ENCODE peak calls at places on chromosome 22, in eight cellular contexts. V is neural progenitor cell, I is OCI-LY7, X is ascending aorta, J is fibroblast of lung, K is IMR-90, H is Calu3, S is adrenal gland. D is an unnamed sample.

GRCh38 chr22:28904211-28904808 is 20.9 kb downstream of the ZNRF3 start:
- DNase-seq in X (no peak), I (no peak), H (no peak), S (no peak), V (no peak), K (peak), J (peak), D (no peak)

GRCh38 chr22:23849009-23850006 is 8.4 kb upstream of the SLC2A11 start:
- DNase-seq in V (peak), X (no peak), J (peak), H (peak), S (peak), K (peak), I (peak), D (peak)

GRCh38 chr22:49007013-49007653 is 820.5 kb downstream of the BRD1 start:
- DNase-seq in J (no peak), S (no peak), X (no peak), I (no peak), V (no peak), H (no peak), K (no peak), D (no peak)

GRCh38 chr22:46945481-46945880 is 183.0 kb downstream of the TBC1D22A start:
- DNase-seq in V (no peak), X (no peak), K (no peak), S (no peak), J (no peak), H (no peak), I (no peak), D (no peak)

GRCh38 chr22:17199131-17199731 is 20.0 kb downstream of the ADA2 start:
- DNase-seq in H (no peak), X (no peak), V (peak), J (peak), K (peak), I (no peak), S (peak), D (peak)

GRCh38 chr22:43262990-43263644 is 76.2 kb upstream of the TTLL12 start:
- DNase-seq in I (no peak), V (no peak), S (no peak), J (no peak), K (no peak), H (peak), X (no peak), D (no peak)

GRCh38 chr22:47219789-47220188 is 457.3 kb downstream of the TBC1D22A start:
- DNase-seq in H (no peak), I (no peak), J (no peak), S (no peak), K (no peak), V (no peak), X (no peak), D (no peak)

GRCh38 chr22:28992565-28993326 is 68.9 kb downstream of the C22orf31 start:
- DNase-seq in X (no peak), S (no peak), V (no peak), J (no peak), K (no peak), H (no peak), I (no peak), D (no peak)

GRCh38 chr22:35482974-35483373 is 57.7 kb upstream of the RASD2 start:
- DNase-seq in S (no peak), K (no peak), I (no peak), X (no peak), H (no peak), J (no peak), V (no peak), D (no peak)

GRCh38 chr22:42856179-42856864 is 751 bp downstream of the ARFGAP3 start:
- DNase-seq in K (peak), S (peak), I (peak), H (peak), X (peak), V (peak), J (peak), D (no peak)

GRCh38 chr22:45971389-45972028 is 5.5 kb downstream of the WNT7B start:
- DNase-seq in J (peak), S (no peak), H (no peak), V (peak), I (no peak), X (no peak), K (no peak), D (no peak)

GRCh38 chr22:48370508-48371325 is 1457.0 kb downstream of the BRD1 start:
- DNase-seq in S (no peak), V (no peak), H (no peak), J (no peak), I (no peak), K (no peak), X (no peak), D (no peak)

GRCh38 chr22:28102413-28102812 is 183.4 kb upstream of the PITPNB start:
- DNase-seq in V (no peak), S (no peak), X (no peak), K (no peak), I (no peak), J (no peak), H (no peak), D (no peak)

GRCh38 chr22:42743501-42743991 is 22.9 kb upstream of the A4GALT start:
- DNase-seq in V (peak), K (no peak), X (peak), H (no peak), J (no peak), S (peak), I (no peak), D (peak)

GRCh38 chr22:19523240-19524169 is 705 bp downstream of the CLDN5 start:
- DNase-seq in S (no peak), X (no peak), K (peak), V (peak), J (peak), H (no peak), I (no peak), D (no peak)

GRCh38 chr22:49199224-49199623 is 628.4 kb downstream of the BRD1 start:
- DNase-seq in S (no peak), V (no peak), K (no peak), H (no peak), J (no peak), X (no peak), I (no peak), D (no peak)

GRCh38 chr22:24086310-24086709 is 75.2 kb downstream of the CABIN1 start:
- DNase-seq in H (no peak), I (no peak), V (no peak), J (no peak), X (no peak), S (no peak), K (no peak), D (no peak)

GRCh38 chr22:46036558-46037408 is 59.8 kb upstream of the WNT7B start:
- DNase-seq in I (peak), X (no peak), K (no peak), J (peak), H (peak), V (peak), S (no peak), D (no peak)

GRCh38 chr22:28813772-28814518 is 13.6 kb upstream of the XBP1 start:
- DNase-seq in K (no peak), V (no peak), X (peak), H (no peak), I (no peak), J (no peak), S (peak), D (no peak)

GRCh38 chr22:50695421-50696250 is 23.0 kb downstream of the SHANK3 start:
- DNase-seq in X (no peak), H (no peak), K (no peak), V (no peak), I (no peak), S (peak), J (no peak), D (no peak)
- TF ChIP-seq CTCF in X (no peak), H (no peak), K (no peak), V (no peak), I (no peak), S (no peak), J (no peak), D (no peak)

GRCh38 chr22:37224757-37225420 is 12.6 kb upstream of the SSTR3 start:
- DNase-seq in V (no peak), J (no peak), S (no peak), H (no peak), I (no peak), X (no peak), K (no peak), D (no peak)

GRCh38 chr22:37223965-37224551 is 11.8 kb upstream of the SSTR3 start:
- DNase-seq in I (no peak), J (no peak), H (no peak), S (no peak), K (no peak), V (no peak), X (no peak), D (no peak)

GRCh38 chr22:37226514-37226913 is 14.2 kb upstream of the SSTR3 start:
- DNase-seq in J (no peak), K (no peak), S (no peak), X (no peak), I (no peak), V (no peak), H (no peak), D (no peak)

GRCh38 chr22:37226087-37226486 is 13.8 kb upstream of the SSTR3 start:
- DNase-seq in X (no peak), S (no peak), K (no peak), J (no peak), I (no peak), V (no peak), H (no peak), D (no peak)

GRCh38 chr22:37225481-37225880 is 13.2 kb upstream of the SSTR3 start:
- DNase-seq in X (no peak), K (no peak), V (no peak), S (no peak), I (peak), H (no peak), J (peak), D (no peak)
- TF ChIP-seq CTCF in X (no peak), K (no peak), V (no peak), S (no peak), I (peak), H (no peak), J (no peak), D (no peak)

GRCh38 chr22:44828193-44828592 is 75.8 kb downstream of the ARHGAP8 start:
- DNase-seq in V (peak), I (peak), S (no peak), X (no peak), K (no peak), H (peak), J (no peak), D (no peak)
- TF ChIP-seq CTCF in V (peak), I (peak), S (no peak), X (no peak), K (peak), H (peak), J (peak), D (peak)

DNA sequence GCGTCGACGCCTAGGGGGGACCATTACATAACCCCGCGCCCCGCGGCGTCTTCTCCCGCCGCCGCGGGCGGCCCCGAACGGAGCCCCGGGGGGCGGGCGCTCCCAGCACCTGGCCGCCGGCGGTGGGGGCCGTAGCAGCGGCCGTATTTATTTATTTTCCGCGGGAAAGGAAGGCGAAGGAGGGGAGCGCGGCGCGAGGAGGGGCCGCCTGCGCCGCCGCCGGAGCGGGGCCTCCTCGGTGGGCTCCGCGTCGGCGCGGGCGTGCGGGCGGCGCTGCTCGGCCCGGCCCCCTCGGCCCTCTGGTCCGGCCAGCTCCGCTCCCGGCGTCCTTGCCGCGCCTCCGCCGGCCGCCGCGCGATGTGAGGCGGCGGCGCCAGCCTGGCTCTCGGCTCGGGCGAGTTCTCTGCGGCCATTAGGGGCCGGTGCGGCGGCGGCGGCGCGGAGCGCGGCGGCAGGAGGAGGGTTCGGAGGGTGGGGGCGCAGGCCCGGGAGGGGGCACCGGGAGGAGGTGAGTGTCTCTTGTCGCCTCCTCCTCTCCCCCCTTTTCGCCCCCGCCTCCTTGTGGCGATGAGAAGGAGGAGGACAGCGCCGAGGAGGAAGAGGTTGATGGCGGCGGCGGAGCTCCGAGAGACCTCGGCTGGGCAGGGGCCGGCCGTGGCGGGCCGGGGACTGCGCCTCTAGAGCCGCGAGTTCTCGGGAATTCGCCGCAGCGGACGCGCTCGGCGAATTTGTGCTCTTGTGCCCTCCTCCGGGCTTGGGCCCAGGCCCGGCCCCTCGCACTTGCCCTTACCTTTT is at the start of gene EP300:
- DNase-seq in I (peak), H (peak), S (peak), X (peak), K (peak), J (peak), V (peak), D (peak)
- TF ChIP-seq CTCF in I (no peak), H (peak), S (peak), X (peak), K (peak), J (peak), V (peak), D (peak)

DNA sequence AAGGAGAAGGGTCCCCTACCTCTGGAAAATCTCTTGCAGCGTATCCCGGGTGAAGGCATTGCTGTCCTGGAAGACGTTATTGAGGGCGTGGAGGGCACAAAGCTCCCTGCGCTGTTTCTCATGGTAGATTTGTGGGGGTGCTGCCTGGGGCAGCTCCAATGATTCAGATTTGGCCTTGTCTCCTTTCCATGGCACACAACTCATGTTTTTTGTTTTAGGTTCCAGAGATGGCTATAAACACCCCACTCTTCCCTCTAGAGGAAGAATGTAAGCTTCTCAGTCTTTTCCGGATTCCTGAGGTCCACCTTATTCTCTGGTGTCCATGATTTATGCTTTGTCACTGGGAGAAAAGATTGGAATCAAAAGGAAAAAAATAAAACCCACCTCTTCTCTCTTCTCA is 959 bp downstream of the JOSD1 start:
- DNase-seq in V (no peak), H (no peak), J (peak), I (no peak), X (no peak), K (peak), S (peak), D (no peak)
- TF ChIP-seq CTCF in V (no peak), H (no peak), J (no peak), I (peak), X (no peak), K (no peak), S (no peak), D (no peak)

DNA sequence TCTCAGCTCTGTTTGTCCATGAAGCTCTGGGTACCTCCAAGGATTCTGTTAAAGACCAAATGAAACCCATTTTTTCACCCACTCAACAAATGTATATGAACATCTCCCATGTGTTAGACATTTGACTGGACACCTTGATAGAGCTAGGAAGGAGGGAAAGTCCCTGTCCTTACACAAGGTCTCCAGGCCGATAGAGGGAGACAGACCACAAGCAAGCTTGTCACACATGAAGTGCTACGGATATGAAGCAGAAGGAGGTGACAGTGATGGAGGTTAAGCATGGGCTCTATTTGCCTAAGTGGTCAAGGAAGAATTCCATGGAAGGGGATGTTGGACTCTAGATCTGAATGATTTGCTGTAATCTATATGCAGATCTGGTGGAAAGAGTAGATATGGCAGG is 138.5 kb downstream of the MYO18B start:
- DNase-seq in I (peak), K (no peak), X (no peak), V (no peak), H (peak), J (no peak), S (no peak), D (no peak)
- TF ChIP-seq CTCF in I (peak), K (no peak), X (no peak), V (no peak), H (no peak), J (no peak), S (no peak), D (no peak)

GRCh38 chr22:30822216-30823014 is 127.7 kb downstream of the OSBP2 start:
- DNase-seq in K (no peak), S (no peak), H (no peak), J (peak), V (peak), I (no peak), X (no peak), D (no peak)

GRCh38 chr22:30824096-30824495 is 129.4 kb downstream of the OSBP2 start:
- DNase-seq in J (no peak), V (no peak), S (no peak), H (no peak), K (no peak), X (no peak), I (no peak), D (no peak)

GRCh38 chr22:30821863-30822215 is 127.2 kb downstream of the OSBP2 start:
- DNase-seq in S (no peak), J (no peak), H (no peak), V (no peak), I (no peak), K (no peak), X (no peak), D (no peak)

GRCh38 chr22:30821381-30821780 is 126.7 kb downstream of the OSBP2 start:
- DNase-seq in S (no peak), K (no peak), H (no peak), X (no peak), J (no peak), I (no peak), V (no peak), D (no peak)

DNA sequence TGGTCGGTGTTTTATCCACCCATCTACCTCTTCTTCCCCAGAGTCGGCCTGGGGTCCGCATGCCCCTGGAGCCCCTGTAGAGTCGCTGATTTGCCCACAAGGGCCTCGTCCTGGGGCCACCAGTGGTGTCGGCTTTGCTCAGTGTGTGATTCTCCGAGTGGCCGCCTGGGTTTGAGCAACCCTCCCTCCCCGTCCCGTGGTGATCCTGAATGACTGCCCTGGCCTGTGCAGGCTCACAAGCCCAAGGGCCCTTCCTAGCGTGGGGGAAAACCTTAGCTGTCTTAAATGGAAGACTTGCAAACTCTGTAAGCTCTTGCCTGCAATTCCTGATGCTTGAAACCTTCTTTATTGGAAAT is 128.3 kb downstream of the OSBP2 start:
- DNase-seq in J (no peak), H (no peak), K (no peak), V (peak), I (no peak), S (no peak), X (no peak), D (no peak)
- TF ChIP-seq CTCF in J (no peak), H (no peak), K (no peak), V (peak), I (no peak), S (no peak), X (no peak), D (no peak)

GRCh38 chr22:22694106-22694505 is 49.7 kb downstream of the GGTLC2 start:
- DNase-seq in H (no peak), S (no peak), I (no peak), K (no peak), V (no peak), X (no peak), J (no peak), D (no peak)

GRCh38 chr22:22692707-22693530 is 48.5 kb downstream of the GGTLC2 start:
- DNase-seq in S (peak), V (peak), H (peak), K (peak), X (no peak), I (peak), J (peak), D (no peak)

GRCh38 chr22:22691055-22691454 is 46.6 kb downstream of the GGTLC2 start:
- DNase-seq in X (no peak), H (no peak), S (no peak), K (no peak), V (no peak), J (no peak), I (no peak), D (no peak)

GRCh38 chr22:22691716-22692701 is 47.6 kb downstream of the GGTLC2 start:
- DNase-seq in S (no peak), K (no peak), J (no peak), I (peak), X (no peak), V (no peak), H (peak), D (no peak)

GRCh38 chr22:22693531-22693884 is 49.1 kb downstream of the GGTLC2 start:
- DNase-seq in H (peak), X (no peak), S (no peak), J (no peak), I (no peak), K (no peak), V (no peak), D (no peak)
- TF ChIP-seq CTCF in H (no peak), X (no peak), S (no peak), J (no peak), I (no peak), K (no peak), V (no peak), D (no peak)

D was measured in AG09319.